ENCODE peak calls at places on chromosome 1, in nine cellular contexts. I, Y, W, C, B, J, U, S and Q are unnamed samples.

GRCh38 chr1:2392071-2392442 is 416 bp downstream of the RER1 start:
- DNase-seq in I (no peak), Y (no peak), W (no peak), C (no peak), B (no peak), J (no peak), U (no peak), S (no peak), Q (no peak)

GRCh38 chr1:100628631-100629081 is 90.7 kb downstream of the GPR88 start:
- DNase-seq in I (no peak), Y (no peak), W (no peak), C (no peak), B (no peak), J (no peak), U (no peak), S (no peak), Q (no peak)

GRCh38 chr1:173149887-173150286 is 57.2 kb downstream of the TNFSF4 start:
- DNase-seq in I (peak; percentile 98), Y (no peak), W (no peak), C (no peak), B (no peak), J (no peak), U (no peak), S (no peak), Q (peak; percentile 47)

GRCh38 chr1:57162607-57163235 is 196.9 kb upstream of the C8B start:
- DNase-seq in I (no peak), Y (no peak), W (no peak), C (no peak), B (no peak), J (no peak), U (no peak), S (no peak), Q (no peak)

GRCh38 chr1:58927026-58927721 is 143.3 kb upstream of the JUN start:
- DNase-seq in I (no peak), Y (no peak), W (no peak), C (no peak), B (no peak), J (no peak), U (no peak), S (no peak), Q (no peak)

GRCh38 chr1:161313554-161314200 is 504 bp upstream of the SDHC start:
- DNase-seq in I (no peak), Y (no peak), W (no peak), C (no peak), B (no peak), J (no peak), U (no peak), S (peak; percentile 8), Q (no peak)

GRCh38 chr1:204742676-204743075 is 57.1 kb upstream of the LRRN2 start:
- DNase-seq in I (no peak), Y (no peak), W (peak; percentile 65), C (no peak), B (no peak), J (no peak), U (no peak), S (no peak), Q (no peak)

GRCh38 chr1:58812468-58812867 is 28.6 kb upstream of the JUN start:
- DNase-seq in I (no peak), Y (no peak), W (no peak), C (no peak), B (no peak), J (no peak), U (no peak), S (no peak), Q (no peak)

GRCh38 chr1:234707641-234708040 is 97.7 kb upstream of the IRF2BP2 start:
- DNase-seq in I (peak; percentile 35), Y (no peak), W (no peak), C (no peak), B (no peak), J (no peak), U (no peak), S (no peak), Q (peak; percentile 47)

GRCh38 chr1:160018900-160019299 is 12.9 kb downstream of the PIGM start:
- DNase-seq in I (peak; percentile 67), Y (no peak), W (no peak), C (no peak), B (no peak), J (no peak), U (no peak), S (no peak), Q (peak; percentile 67)

GRCh38 chr1:214332950-214333798 is 52.2 kb downstream of the SMYD2 start:
- DNase-seq in I (peak; percentile 79), Y (peak; percentile 41), W (peak; percentile 28), C (peak; percentile 18), B (no peak), J (peak; percentile 31), U (peak; percentile 11), S (peak; percentile 41), Q (peak; percentile 68)

GRCh38 chr1:217525773-217526490 is 105.0 kb downstream of the GPATCH2 start:
- DNase-seq in I (peak; percentile 16), Y (no peak), W (no peak), C (no peak), B (no peak), J (no peak), U (no peak), S (no peak), Q (peak; percentile 50)

GRCh38 chr1:193077991-193078390 is 18.6 kb downstream of the RO60 start:
- DNase-seq in I (no peak), Y (no peak), W (no peak), C (no peak), B (no peak), J (no peak), U (no peak), S (no peak), Q (no peak)

GRCh38 chr1:231919900-231920299 is 293.3 kb downstream of the DISC1 start:
- DNase-seq in I (no peak), Y (no peak), W (peak; percentile 74), C (peak; percentile 82), B (no peak), J (no peak), U (peak; percentile 2), S (peak; percentile 78), Q (no peak)

GRCh38 chr1:92262516-92262915 is 36.3 kb downstream of the GLMN start:
- DNase-seq in I (no peak), Y (no peak), W (no peak), C (no peak), B (no peak), J (no peak), U (no peak), S (no peak), Q (no peak)

GRCh38 chr1:30085814-30086770 is 637.3 kb downstream of the MATN1 start:
- DNase-seq in I (peak; percentile 15), Y (peak; percentile 47), W (peak; percentile 59), C (peak; percentile 40), B (peak; percentile 14), J (no peak), U (no peak), S (peak; percentile 10), Q (peak; percentile 36)

GRCh38 chr1:59292557-59292956 is 4.3 kb upstream of the FGGY start:
- DNase-seq in I (peak; percentile 68), Y (no peak), W (no peak), C (no peak), B (no peak), J (no peak), U (no peak), S (no peak), Q (no peak)

GRCh38 chr1:63322248-63322943 is at the start of gene FOXD3:
- DNase-seq in I (no peak), Y (no peak), W (peak; percentile 42), C (peak; percentile 19), B (no peak), J (peak; percentile 57), U (no peak), S (peak; percentile 29), Q (peak; percentile 65)

GRCh38 chr1:232473319-232473718 is 156.6 kb downstream of the SIPA1L2 start:
- DNase-seq in I (peak; percentile 56), Y (no peak), W (no peak), C (no peak), B (no peak), J (no peak), U (no peak), S (no peak), Q (peak; percentile 33)

GRCh38 chr1:219812491-219813221 is 115.7 kb downstream of the SLC30A10 start:
- DNase-seq in I (peak; percentile 85), Y (peak; percentile 1), W (peak; percentile 78), C (peak; percentile 85), B (no peak), J (no peak), U (no peak), S (peak; percentile 82), Q (peak; percentile 98)

GRCh38 chr1:199394856-199395255 is 632.7 kb upstream of the NR5A2 start:
- DNase-seq in I (peak; percentile 5), Y (no peak), W (no peak), C (no peak), B (no peak), J (no peak), U (no peak), S (no peak), Q (peak; percentile 5)

GRCh38 chr1:157558119-157558518 is 5.8 kb upstream of the FCRL5 start:
- DNase-seq in I (no peak), Y (no peak), W (no peak), C (no peak), B (no peak), J (no peak), U (no peak), S (no peak), Q (no peak)

GRCh38 chr1:22639286-22639685 is 2.9 kb downstream of the C1QA start:
- DNase-seq in I (no peak), Y (no peak), W (peak; percentile 68), C (no peak), B (no peak), J (no peak), U (no peak), S (no peak), Q (no peak)